ENCODE peak calls at places on chromosomes 11 and 22, in six cellular contexts. I, F, R, P, D and O are unnamed samples.
A peak's percentile ranks its signal among the peaks of the same experiment; 100 is the strongest.

GRCh38 chr11:64449381-64450167 is 90.6 kb downstream of the RPS6KA4 start:
- DNase-seq in D (peak; percentile 66), R (peak; percentile 59), F (peak; percentile 81), I (peak; percentile 86), P (peak; percentile 26), O (peak; percentile 84)

GRCh38 chr11:69877235-69877634 is 58.0 kb upstream of the FGF3 start:
- DNase-seq in F (no peak), I (no peak), R (no peak), P (no peak), D (no peak), O (no peak)

GRCh38 chr11:129930306-129930705 is 34.9 kb upstream of the NFRKB start:
- DNase-seq in R (peak; percentile 8), F (no peak), I (peak; percentile 33), P (no peak), D (no peak), O (no peak)

GRCh38 chr11:65204646-65205601 is 23.2 kb downstream of the CAPN1 start:
- DNase-seq in I (peak; percentile 85), F (peak; percentile 48), R (peak; percentile 40), P (no peak), D (peak; percentile 37), O (peak; percentile 77)

GRCh38 chr11:61103851-61104423 is 1.6 kb downstream of the CD5 start:
- DNase-seq in I (no peak), D (no peak), R (no peak), F (no peak), P (no peak), O (no peak)

GRCh38 chr11:63814383-63814736 is 1.1 kb downstream of the SPINDOC start:
- DNase-seq in I (no peak), R (peak; percentile 25), P (no peak), D (no peak), F (no peak), O (peak; percentile 33)

GRCh38 chr11:121648306-121648705 is 195.5 kb upstream of the SORL1-AS1 start:
- DNase-seq in F (no peak), D (no peak), R (no peak), P (no peak), I (no peak), O (no peak)

GRCh38 chr11:6095798-6096197 is 11.7 kb upstream of the OR56B4 start:
- DNase-seq in D (no peak), R (no peak), I (no peak), P (no peak), F (no peak), O (no peak)

GRCh38 chr11:3859373-3859881 is 4.0 kb downstream of the STIM1 start:
- DNase-seq in I (peak; percentile 80), D (no peak), F (no peak), P (no peak), R (no peak), O (peak; percentile 71)

GRCh38 chr11:18698341-18699268 is at the start of gene TMEM86A:
- DNase-seq in R (peak; percentile 88), I (peak; percentile 93), F (peak; percentile 67), D (peak; percentile 70), P (no peak), O (peak; percentile 74)

GRCh38 chr11:14249121-14249963 is 109.6 kb downstream of the RRAS2 start:
- DNase-seq in I (peak; percentile 65), F (peak; percentile 57), D (peak; percentile 35), P (no peak), R (peak; percentile 46), O (peak; percentile 59)

GRCh38 chr11:118715837-118716260 is 36.4 kb upstream of the TREH start:
- DNase-seq in R (peak; percentile 71), F (no peak), I (peak; percentile 76), P (no peak), D (no peak), O (no peak)

GRCh38 chr11:128174465-128175101 is 412.8 kb downstream of the ETS1 start:
- DNase-seq in P (no peak), D (no peak), I (no peak), R (no peak), F (peak; percentile 12), O (no peak)

GRCh38 chr11:63573881-63574855 is 11.0 kb upstream of the PLAAT2 start:
- DNase-seq in D (peak; percentile 78), F (peak; percentile 59), P (no peak), I (peak; percentile 73), R (peak; percentile 32), O (peak; percentile 83)

GRCh38 chr11:67119577-67120391 is 721 bp downstream of the KDM2A start:
- DNase-seq in I (peak; percentile 63), D (no peak), R (peak; percentile 49), P (no peak), F (peak; percentile 19), O (peak; percentile 57)

GRCh38 chr11:57405271-57405890 is 14.9 kb upstream of the PRG2 start:
- DNase-seq in D (no peak), R (no peak), P (no peak), F (no peak), I (no peak), O (no peak)

GRCh38 chr22:39183991-39184585 is 31.6 kb upstream of the CBX7 start:
- DNase-seq in P (no peak), R (peak; percentile 22), I (peak; percentile 67), F (peak; percentile 29), D (peak; percentile 65), O (no peak)

GRCh38 chr22:27853404-27853803 is 51.8 kb upstream of the MN1 start:
- DNase-seq in R (no peak), F (no peak), D (no peak), P (no peak), I (no peak), O (peak; percentile 40)

GRCh38 chr11:69573751-69574382 is 67.1 kb upstream of the CCND1 start:
- DNase-seq in D (no peak), R (no peak), P (no peak), I (no peak), F (no peak), O (no peak)

GRCh38 chr11:105181521-105181920 is 42.0 kb upstream of the CARD18 start:
- DNase-seq in I (no peak), P (no peak), F (no peak), D (no peak), R (no peak), O (peak; percentile 80)

GRCh38 chr22:41286639-41287091 is 678 bp upstream of the RANGAP1 start:
- DNase-seq in I (peak; percentile 23), R (no peak), D (peak; percentile 60), P (peak; percentile 39), F (peak; percentile 22), O (peak; percentile 81)

GRCh38 chr11:68658661-68659060 is 25.7 kb upstream of the GAL start:
- DNase-seq in P (no peak), D (no peak), I (no peak), R (no peak), F (no peak), O (no peak)

GRCh38 chr11:61353109-61354067 is 8.3 kb downstream of the CYB561A3 start:
- DNase-seq in D (no peak), R (no peak), P (no peak), F (no peak), I (no peak), O (peak; percentile 78)

GRCh38 chr22:31337178-31337577 is 9.0 kb downstream of the PATZ1 start:
- DNase-seq in D (no peak), F (no peak), P (no peak), I (no peak), R (no peak), O (no peak)

GRCh38 chr11:57641426-57641825 is 8.3 kb downstream of the YPEL4 start:
- DNase-seq in P (no peak), I (peak; percentile 62), R (peak; percentile 46), F (peak; percentile 74), D (peak; percentile 47), O (peak; percentile 82)

GRCh38 chr11:873723-874122 is 31.1 kb downstream of the TSPAN4 start:
- DNase-seq in P (no peak), I (no peak), F (no peak), R (no peak), D (no peak), O (no peak)

GRCh38 chr11:35277827-35278226 is 138.9 kb downstream of the CD44 start:
- DNase-seq in F (no peak), P (no peak), I (no peak), D (no peak), R (no peak), O (no peak)

GRCh38 chr11:35274909-35275807 is 136.2 kb downstream of the CD44 start:
- DNase-seq in F (peak; percentile 45), P (no peak), I (no peak), R (no peak), D (peak; percentile 3), O (no peak)

GRCh38 chr11:35272391-35272821 is 133.4 kb downstream of the CD44 start:
- DNase-seq in R (no peak), P (peak; percentile 95), D (no peak), I (no peak), F (no peak), O (no peak)

GRCh38 chr11:35275808-35276170 is 136.8 kb downstream of the CD44 start:
- DNase-seq in R (no peak), F (no peak), D (no peak), I (no peak), P (no peak), O (no peak)

GRCh38 chr11:35276396-35276795 is 137.4 kb downstream of the CD44 start:
- DNase-seq in F (peak; percentile 25), D (no peak), P (no peak), R (no peak), I (no peak), O (no peak)
- TF ChIP-seq MYC in F (no peak), D (no peak), P (no peak), R (no peak), I (no peak), O (no peak)

GRCh38 chr11:28142724-28143123 is 34.5 kb downstream of the METTL15 start:
- DNase-seq in R (no peak), P (no peak), F (no peak), I (no peak), D (no peak), O (no peak)

GRCh38 chr11:28144808-28145207 is 36.6 kb downstream of the METTL15 start:
- DNase-seq in P (no peak), I (no peak), R (no peak), D (no peak), F (no peak), O (peak; percentile 15)

GRCh38 chr11:28140689-28141455 is 32.7 kb downstream of the METTL15 start:
- DNase-seq in F (no peak), R (no peak), D (no peak), P (no peak), I (no peak), O (no peak)

GRCh38 chr11:28146123-28146751 is 38.0 kb downstream of the METTL15 start:
- DNase-seq in R (peak; percentile 87), F (peak; percentile 60), I (peak; percentile 8), D (peak; percentile 59), P (no peak), O (peak; percentile 49)
- TF ChIP-seq POLR2A in R (no peak), F (no peak), I (no peak), D (no peak), P (no peak), O (no peak)

DNA sequence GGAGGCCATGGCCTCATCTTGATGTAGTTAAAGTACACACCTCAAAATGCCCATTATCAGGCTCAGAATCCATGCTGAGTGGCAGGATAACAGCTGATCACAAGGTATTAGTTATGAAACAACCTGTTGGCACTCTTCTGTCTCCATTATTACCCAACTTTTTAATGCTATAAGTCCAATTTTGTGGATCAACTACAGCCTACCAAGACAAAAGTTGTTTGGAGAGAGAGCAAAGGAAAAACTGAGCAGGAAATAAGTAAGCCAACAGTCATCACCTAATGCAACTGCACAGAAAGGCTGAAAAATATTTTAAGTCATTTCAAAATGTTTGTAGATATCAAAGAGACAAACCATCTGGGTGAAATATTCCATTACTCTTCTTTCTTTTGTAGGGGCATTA is 41.6 kb downstream of the FDX1 start:
- DNase-seq in P (no peak), I (no peak), F (no peak), D (no peak), R (no peak), O (no peak)
- TF ChIP-seq MYC in P (no peak), I (no peak), F (no peak), D (no peak), R (no peak), O (no peak)

GRCh38 chr11:45180888-45181594 is 34.6 kb downstream of the PRDM11 start:
- DNase-seq in R (peak; percentile 59), P (no peak), F (peak; percentile 65), D (no peak), I (peak; percentile 75), O (peak; percentile 90)
- TF ChIP-seq POLR2A in R (peak; percentile 40), P (no peak), F (peak; percentile 49), D (peak; percentile 34), I (no peak), O (no peak)